ENCODE peak calls at places on chromosomes 7 and 10, in four cellular contexts. Y, J, W and D are unnamed samples.

GRCh38 chr10:78894841-78895195 is 173.9 kb upstream of the ZMIZ1 start:
- DNase-seq in J (no peak), W (peak; percentile 50), Y (no peak), D (no peak)

GRCh38 chr10:92697663-92698511 is 8.1 kb downstream of the HHEX start:
- DNase-seq in J (no peak), W (no peak), Y (no peak), D (no peak)

GRCh38 chr10:72322280-72323058 is 32.2 kb downstream of the DNAJB12 start:
- DNase-seq in Y (peak; percentile 54), W (no peak), J (no peak), D (peak; percentile 62)

GRCh38 chr10:43867667-43868361 is 219.1 kb upstream of the ZNF32 start:
- DNase-seq in J (no peak), Y (no peak), W (no peak), D (no peak)

GRCh38 chr10:44850356-44850934 is 60.7 kb upstream of the TMEM72 start:
- DNase-seq in W (peak; percentile 49), J (no peak), Y (no peak), D (no peak)

GRCh38 chr7:130421685-130422084 is 19.1 kb downstream of the CEP41 start:
- DNase-seq in J (no peak), Y (no peak), W (no peak), D (no peak)

GRCh38 chr10:96341219-96342182 is 17.3 kb downstream of the OPALIN start:
- DNase-seq in J (no peak), Y (no peak), W (no peak), D (no peak)

GRCh38 chr7:103445228-103446020 is 583 bp downstream of the SLC26A5 start:
- DNase-seq in Y (no peak), J (no peak), W (no peak), D (no peak)

GRCh38 chr7:39621784-39622411 is 1.5 kb upstream of the RALA start:
- DNase-seq in W (no peak), Y (no peak), J (no peak), D (no peak)

GRCh38 chr7:108234981-108235450 is 104.9 kb upstream of the LAMB4 start:
- DNase-seq in W (no peak), Y (no peak), J (no peak), D (no peak)

GRCh38 chr10:118241229-118242137 is 100.6 kb downstream of the FAM204A start:
- DNase-seq in W (peak; percentile 97), Y (peak; percentile 69), J (peak; percentile 53), D (peak; percentile 23)

GRCh38 chr10:50216894-50217293 is 34.4 kb downstream of the ASAH2 start:
- DNase-seq in W (no peak), J (no peak), Y (no peak), D (no peak)

GRCh38 chr10:71769279-71769823 is 4.0 kb downstream of the VSIR start:
- DNase-seq in J (no peak), W (no peak), Y (no peak), D (peak; percentile 30)

GRCh38 chr7:137670521-137671064 is 176.2 kb downstream of the DGKI start:
- DNase-seq in W (no peak), Y (no peak), J (no peak), D (no peak)

GRCh38 chr10:77104459-77104980 is 533.1 kb downstream of the KCNMA1 start:
- DNase-seq in W (no peak), J (peak; percentile 90), Y (no peak), D (no peak)

GRCh38 chr10:72334832-72335393 is 19.8 kb downstream of the DNAJB12 start:
- DNase-seq in Y (peak; percentile 92), W (peak; percentile 97), J (no peak), D (peak; percentile 91)

GRCh38 chr10:79399242-79399831 is 46.1 kb downstream of the ZCCHC24 start:
- DNase-seq in W (peak; percentile 97), J (peak; percentile 93), Y (no peak), D (no peak)

GRCh38 chr7:28623105-28623730 is 210.9 kb downstream of the CREB5 start:
- DNase-seq in Y (no peak), J (no peak), W (no peak), D (no peak)

GRCh38 chr7:106704000-106704840 is 43.3 kb upstream of the CCDC71L start:
- DNase-seq in J (no peak), W (no peak), Y (no peak), D (no peak)

GRCh38 chr10:21160116-21160515 is 263.0 kb upstream of the NEBL start:
- DNase-seq in Y (no peak), J (no peak), W (no peak), D (no peak)

GRCh38 chr7:69738396-69738889 is 140.2 kb downstream of the AUTS2 start:
- DNase-seq in W (no peak), Y (no peak), J (no peak), D (no peak)

GRCh38 chr10:122637371-122637770 is 62.3 kb downstream of the C10orf120 start:
- DNase-seq in Y (no peak), J (no peak), W (peak; percentile 18), D (no peak)

GRCh38 chr10:107553470-107553869 is 389.0 kb upstream of the SORCS1 start:
- DNase-seq in Y (no peak), W (no peak), J (no peak), D (no peak)

GRCh38 chr7:136134503-136134902 is 157.3 kb upstream of the MTPN start:
- DNase-seq in Y (no peak), W (no peak), J (no peak), D (no peak)

GRCh38 chr7:29488977-29489376 is 74.7 kb upstream of the PRR15 start:
- DNase-seq in Y (no peak), W (no peak), J (no peak), D (no peak)

GRCh38 chr7:2833087-2833910 is 10.8 kb downstream of the GNA12 start:
- DNase-seq in J (no peak), W (no peak), Y (no peak), D (no peak)

GRCh38 chr7:51290702-51291290 is 25.8 kb downstream of the COBL start:
- DNase-seq in J (no peak), W (no peak), Y (no peak), D (no peak)

GRCh38 chr7:36945612-36946400 is 221.5 kb upstream of the AOAH start:
- DNase-seq in Y (no peak), J (no peak), W (no peak), D (no peak)

GRCh38 chr7:105097619-105098018 is 83.6 kb downstream of the KMT2E start:
- DNase-seq in Y (no peak), J (peak; percentile 73), W (no peak), D (no peak)

GRCh38 chr10:75287697-75288096 is 51.9 kb upstream of the COMTD1 start:
- DNase-seq in J (no peak), Y (no peak), W (peak; percentile 49), D (no peak)

GRCh38 chr10:44186150-44186549 is 198.7 kb downstream of the CXCL12 start:
- DNase-seq in Y (no peak), W (no peak), J (peak; percentile 85), D (no peak)

GRCh38 chr10:68543004-68543918 is 15.9 kb upstream of the SLC25A16 start:
- DNase-seq in J (no peak), W (no peak), Y (no peak), D (no peak)

GRCh38 chr10:92490387-92490786 is 83.5 kb downstream of the IDE start:
- DNase-seq in W (no peak), Y (no peak), J (no peak), D (no peak)

GRCh38 chr10:13340068-13340467 is 8.0 kb downstream of the SEPHS1 start:
- DNase-seq in Y (no peak), J (no peak), W (no peak), D (no peak)